ENCODE peak calls at places on chromosomes 11 and 22, in five cellular contexts. B is esophagus squamous epithelium, V is SW 1271, P is colonic mucosa, I is heart right ventricle. R is an unnamed sample.
A peak's percentile ranks its signal among the peaks of the same experiment; 100 is the strongest.

GRCh38 chr11:15157181-15157580 is 42.5 kb downstream of the INSC start:
- DNase-seq in B (no peak), V (no peak), P (no peak), I (no peak), R (no peak)

GRCh38 chr11:17760102-17761029 is 25.8 kb downstream of the KCNC1 start:
- DNase-seq in B (no peak), V (peak; percentile 30), P (peak; percentile 66), I (peak; percentile 43), R (no peak)

GRCh38 chr11:14336507-14337503 is 22.2 kb downstream of the RRAS2 start:
- DNase-seq in B (no peak), V (peak; percentile 87), P (no peak), I (no peak), R (no peak)

GRCh38 chr11:23123766-23124165 is 263.5 kb upstream of the CCDC179 start:
- DNase-seq in B (no peak), V (no peak), P (no peak), I (no peak), R (no peak)

GRCh38 chr22:39177791-39178190 is 25.3 kb upstream of the CBX7 start:
- DNase-seq in B (no peak), V (no peak), P (no peak), I (peak; percentile 54), R (no peak)

GRCh38 chr11:76701701-76702100 is 31.2 kb upstream of the LRRC32 start:
- DNase-seq in B (no peak), V (no peak), P (no peak), I (no peak), R (no peak)

GRCh38 chr22:47340851-47341436 is 578.5 kb downstream of the TBC1D22A start:
- DNase-seq in B (no peak), V (no peak), P (no peak), I (no peak), R (no peak)

GRCh38 chr11:12543596-12544415 is 130.4 kb upstream of the TEAD1 start:
- DNase-seq in B (no peak), V (no peak), P (peak; percentile 10), I (no peak), R (no peak)

GRCh38 chr11:3824714-3825472 is 15.9 kb downstream of the RHOG start:
- DNase-seq in B (no peak), V (peak; percentile 21), P (peak; percentile 71), I (peak; percentile 66), R (peak; percentile 82)

GRCh38 chr22:39478461-39478860 is 21.6 kb downstream of the MGAT3 start:
- DNase-seq in B (no peak), V (no peak), P (no peak), I (no peak), R (peak; percentile 21)

GRCh38 chr11:26841818-26842457 is 120.1 kb upstream of the SLC5A12 start:
- DNase-seq in B (no peak), V (no peak), P (no peak), I (no peak), R (no peak)

GRCh38 chr11:58739725-58740430 is 8.1 kb upstream of the GLYAT start:
- DNase-seq in B (no peak), V (no peak), P (no peak), I (no peak), R (no peak)

GRCh38 chr11:103257360-103257759 is 148.1 kb downstream of the DYNC2H1 start:
- DNase-seq in B (no peak), V (peak; percentile 71), P (no peak), I (no peak), R (no peak)

GRCh38 chr11:48051217-48051848 is 71.0 kb downstream of the PTPRJ start:
- DNase-seq in B (no peak), V (no peak), P (no peak), I (no peak), R (no peak)

GRCh38 chr11:6433998-6434650 is 6.7 kb downstream of the HPX start:
- DNase-seq in B (no peak), V (no peak), P (no peak), I (no peak), R (no peak)

R was measured in CD8-positive, alpha-beta T cell.